ENCODE peak calls at places on chromosome 17, in five cellular contexts. B is BE2C; N is activated CD4-positive, alpha-beta T cell treated with anti-CD3 and anti-CD28 coated beads, Interleukin-2, amount 50 U/mL, for 48 hours; W is stimulated activated CD8-positive, alpha-beta memory T cell treated with anti-CD3 and anti-CD28 coated beads, Interleukin-4, amount 100 ng/mL, for 4 hours; F is anterior cingulate cortex. H is an unnamed sample.

GRCh38 chr17:36739208-36739607 is 137.8 kb downstream of the MRM1 start:
- DNase-seq in B (no peak), N (no peak), W (no peak), F (no peak), H (no peak)

GRCh38 chr17:30388321-30389179 is 9.8 kb downstream of the CPD start:
- DNase-seq in B (peak), N (no peak), W (no peak), F (no peak), H (no peak)

GRCh38 chr17:50079334-50080095 is 15.6 kb upstream of the PDK2 start:
- DNase-seq in B (peak), N (peak), W (no peak), F (no peak), H (peak)

GRCh38 chr17:56583772-56584171 is 9.7 kb upstream of the NOG start:
- DNase-seq in B (no peak), N (no peak), W (no peak), F (no peak), H (no peak)

GRCh38 chr17:77253611-77254051 is 112.9 kb downstream of the SEC14L1 start:
- DNase-seq in B (no peak), N (no peak), W (no peak), F (no peak), H (no peak)

GRCh38 chr17:14228903-14229302 is 7.8 kb downstream of the CDRT15 start:
- DNase-seq in B (no peak), N (no peak), W (no peak), F (no peak), H (no peak)

GRCh38 chr17:54992797-54993639 is 24.5 kb downstream of the STXBP4 start:
- DNase-seq in B (peak), N (no peak), W (no peak), F (no peak), H (no peak)

GRCh38 chr17:73389411-73389810 is 77.6 kb upstream of the CDC42EP4 start:
- DNase-seq in B (no peak), N (no peak), W (no peak), F (no peak), H (no peak)

GRCh38 chr17:146546-146945 is 9.2 kb downstream of the SCGB1C2 start:
- DNase-seq in B (no peak), N (no peak), W (no peak), F (no peak), H (no peak)

GRCh38 chr17:45857977-45858708 is 13.5 kb downstream of the SPPL2C start:
- DNase-seq in B (no peak), N (no peak), W (no peak), F (no peak), H (no peak)

GRCh38 chr17:6800422-6801027 is 24.5 kb downstream of the FBXO39 start:
- DNase-seq in B (no peak), N (no peak), W (no peak), F (no peak), H (no peak)

GRCh38 chr17:2022647-2023046 is 2.5 kb downstream of the RTN4RL1 start:
- DNase-seq in B (no peak), N (no peak), W (no peak), F (no peak), H (no peak)

GRCh38 chr17:3834811-3835210 is 11.2 kb downstream of the NCBP3 start:
- DNase-seq in B (no peak), N (no peak), W (no peak), F (no peak), H (no peak)

GRCh38 chr17:31571124-31571892 is 179.8 kb downstream of the RAB11FIP4 start:
- DNase-seq in B (no peak), N (no peak), W (no peak), F (no peak), H (no peak)

GRCh38 chr17:56064506-56064905 is 88.8 kb upstream of the ANKFN1 start:
- DNase-seq in B (no peak), N (no peak), W (no peak), F (no peak), H (no peak)

GRCh38 chr17:29927546-29927945 is 2.5 kb downstream of the SSH2 start:
- DNase-seq in B (no peak), N (no peak), W (no peak), F (no peak), H (no peak)

GRCh38 chr17:77451271-77451893 is 310.6 kb downstream of the SEC14L1 start:
- DNase-seq in B (peak), N (peak), W (peak), F (peak), H (peak)

GRCh38 chr17:15954222-15954621 is 9.3 kb downstream of the ADORA2B start:
- DNase-seq in B (no peak), N (no peak), W (no peak), F (no peak), H (no peak)

GRCh38 chr17:49051269-49051668 is 54.1 kb downstream of the IGF2BP1 start:
- DNase-seq in B (no peak), N (no peak), W (no peak), F (no peak), H (no peak)

GRCh38 chr17:46001390-46002310 is 2.6 kb downstream of the STH start:
- DNase-seq in B (no peak), N (no peak), W (no peak), F (no peak), H (no peak)

GRCh38 chr17:65254166-65254565 is 117.0 kb downstream of the RGS9 start:
- DNase-seq in B (no peak), N (no peak), W (no peak), F (no peak), H (no peak)

GRCh38 chr17:34556384-34556783 is 23.0 kb upstream of the TMEM132E start:
- DNase-seq in B (no peak), N (no peak), W (no peak), F (no peak), H (no peak)

GRCh38 chr17:76446449-76447231 is 6.3 kb downstream of the UBE2O start:
- DNase-seq in B (no peak), N (no peak), W (no peak), F (no peak), H (no peak)

GRCh38 chr17:79341529-79341780 is 266.8 kb downstream of the ENGASE start:
- DNase-seq in B (no peak), N (no peak), W (no peak), F (no peak), H (no peak)

GRCh38 chr17:61447358-61447757 is 4.9 kb upstream of the TBX4 start:
- DNase-seq in B (no peak), N (no peak), W (no peak), F (no peak), H (no peak)

GRCh38 chr17:27602721-27603445 is 28.1 kb upstream of the LGALS9 start:
- DNase-seq in B (peak), N (peak), W (peak), F (peak), H (peak)

GRCh38 chr17:688100-688989 is 26.3 kb downstream of the VPS53 start:
- DNase-seq in B (peak), N (no peak), W (no peak), F (no peak), H (no peak)

GRCh38 chr17:77488531-77489238 is 347.9 kb downstream of the SEC14L1 start:
- DNase-seq in B (peak), N (no peak), W (no peak), F (no peak), H (no peak)

GRCh38 chr17:60641126-60641525 is 36.5 kb upstream of the BCAS3 start:
- DNase-seq in B (no peak), N (no peak), W (no peak), F (no peak), H (no peak)

GRCh38 chr17:67017895-67018294 is 26.5 kb upstream of the CACNG1 start:
- DNase-seq in B (peak), N (no peak), W (no peak), F (no peak), H (no peak)

GRCh38 chr17:3792481-3792880 is 8.5 kb downstream of the ITGAE start:
- DNase-seq in B (no peak), N (no peak), W (no peak), F (peak), H (no peak)